ENCODE peak calls at places on chromosome 12, in eight cellular contexts. K, S, E, M, V, B, Y and Q are unnamed samples.

GRCh38 chr12:57215668-57216013 is 953 bp upstream of the NXPH4 start:
- DNase-seq in S (peak; percentile 30), K (no peak), V (peak; percentile 38), M (no peak), B (peak; percentile 33), E (no peak), Y (no peak), Q (peak; percentile 37)

GRCh38 chr12:103819892-103820291 is 21.1 kb downstream of the NT5DC3 start:
- DNase-seq in M (no peak), K (no peak), Y (no peak), V (no peak), B (no peak), S (no peak), E (no peak), Q (no peak)

GRCh38 chr12:91331371-91331770 is 148.8 kb upstream of the DCN start:
- DNase-seq in M (no peak), E (no peak), V (no peak), K (no peak), S (no peak), B (no peak), Y (no peak), Q (no peak)

GRCh38 chr12:49582840-49583239 is 14.9 kb upstream of the MCRS1 start:
- DNase-seq in E (no peak), Y (no peak), S (peak; percentile 14), M (no peak), B (no peak), K (peak; percentile 8), V (peak; percentile 62), Q (peak; percentile 78)

GRCh38 chr12:12442548-12443071 is 85.7 kb downstream of the BORCS5 start:
- DNase-seq in V (peak; percentile 81), M (no peak), Y (no peak), S (peak; percentile 80), K (peak; percentile 78), E (peak; percentile 73), B (no peak), Q (peak; percentile 88)

GRCh38 chr12:94289551-94290312 is 141.4 kb downstream of the PLXNC1 start:
- DNase-seq in B (no peak), S (peak; percentile 75), K (peak; percentile 81), V (peak; percentile 95), Y (no peak), M (no peak), E (peak; percentile 31), Q (peak; percentile 72)

GRCh38 chr12:11798856-11799530 is 149.5 kb downstream of the ETV6 start:
- DNase-seq in E (peak; percentile 85), V (peak; percentile 86), K (peak; percentile 67), S (peak; percentile 88), M (no peak), Y (no peak), B (no peak), Q (peak; percentile 93)

GRCh38 chr12:11696084-11696483 is 46.6 kb downstream of the ETV6 start:
- DNase-seq in K (no peak), S (no peak), B (no peak), V (no peak), Y (no peak), M (no peak), E (no peak), Q (no peak)

GRCh38 chr12:3041558-3042164 is 35.5 kb upstream of the TSPAN9 start:
- DNase-seq in V (peak; percentile 71), M (peak; percentile 79), E (peak; percentile 67), K (peak; percentile 74), S (peak; percentile 67), Y (peak; percentile 53), B (peak; percentile 27), Q (peak; percentile 88)

GRCh38 chr12:125633686-125634085 is 568.5 kb downstream of the AACS start:
- DNase-seq in K (no peak), V (no peak), M (no peak), S (no peak), E (peak; percentile 42), B (no peak), Y (no peak), Q (no peak)

GRCh38 chr12:83676896-83677295 is 990.2 kb downstream of the TMTC2 start:
- DNase-seq in M (no peak), K (no peak), Y (no peak), E (no peak), S (no peak), V (no peak), B (no peak), Q (no peak)

DNA sequence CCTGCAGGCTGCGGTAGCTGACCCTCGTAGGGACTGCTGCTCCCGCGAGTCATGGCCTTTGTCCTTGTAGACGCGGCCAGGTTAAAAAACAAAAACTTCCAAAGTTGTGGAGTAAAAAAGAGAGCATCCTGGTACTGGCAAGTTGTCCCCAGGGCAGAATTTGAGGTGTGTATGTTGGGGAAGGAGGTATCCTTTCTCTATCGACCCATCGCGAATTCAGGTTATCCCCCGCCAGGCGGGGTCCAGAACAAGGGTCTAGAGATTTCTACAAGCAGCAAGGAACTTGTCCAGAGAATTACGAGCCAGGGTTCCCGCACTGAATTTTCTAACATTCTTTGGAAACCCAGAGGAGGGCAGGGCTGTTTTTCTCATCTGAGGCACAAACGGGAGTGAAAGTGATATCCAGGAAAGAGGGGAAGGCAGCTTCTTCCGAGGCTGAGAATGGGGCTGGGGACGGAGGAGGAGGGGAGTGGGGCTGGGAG is 16.3 kb downstream of the TBX3 start:
- DNase-seq in M (no peak), V (no peak), K (no peak), B (no peak), S (no peak), Y (no peak), E (no peak), Q (no peak)
- H3K4me3 ChIP-seq in M (peak overlapping the region; percentile 64), V (peak overlapping the region; percentile 68), K (peak overlapping the region; percentile 64), B (no peak overlapping the region), S (peak overlapping the region; percentile 40), Y (no peak overlapping the region), E (no peak overlapping the region), Q (peak overlapping the region; percentile 60)

DNA sequence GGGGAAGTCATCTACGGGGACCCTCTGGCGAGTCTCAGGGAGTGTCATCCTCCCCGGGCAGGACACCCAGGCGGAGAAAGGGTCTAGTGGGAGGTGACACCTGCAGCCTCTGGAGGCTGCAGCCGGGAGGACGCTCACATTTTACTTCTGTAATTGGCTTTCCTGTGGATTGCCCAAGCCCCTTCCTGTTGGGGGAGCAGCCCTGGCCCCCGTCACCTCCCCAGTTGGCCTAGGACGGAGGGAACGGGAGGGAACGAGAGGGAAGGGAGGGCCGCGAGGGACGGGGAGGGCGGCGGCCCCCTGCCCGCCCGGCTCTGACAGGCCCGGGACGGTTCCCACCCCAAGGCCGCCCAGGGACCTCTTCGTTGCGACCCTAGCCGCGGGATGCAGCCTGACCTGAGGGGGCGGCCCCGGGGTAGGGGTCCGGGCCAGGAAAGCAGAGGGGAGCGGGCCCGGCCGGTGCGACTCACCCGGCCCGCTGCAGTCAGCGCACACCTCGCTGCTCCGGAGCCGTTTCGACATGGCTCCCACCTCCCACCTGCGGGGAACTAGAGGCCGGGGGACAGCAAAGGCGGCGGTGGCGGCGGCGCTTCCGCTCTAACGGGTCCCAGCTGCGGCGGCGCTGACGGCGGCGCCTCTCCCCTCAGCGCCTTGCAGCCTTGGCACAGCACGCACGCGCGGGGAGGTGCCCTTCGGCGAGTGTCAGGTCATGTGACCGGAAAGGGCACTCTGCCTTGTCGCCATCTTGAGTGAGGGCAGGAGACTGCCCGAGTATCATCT is at the start of gene GIT2:
- DNase-seq in Y (peak; percentile 98), B (peak; percentile 94), K (peak; percentile 92), S (peak; percentile 90), E (peak; percentile 83), M (peak; percentile 97), V (peak; percentile 87), Q (peak; percentile 91)
- TF ChIP-seq CTCF in Y (peak; percentile 8), B (no peak), K (no peak), S (peak; percentile 4), E (no peak), M (no peak), V (no peak), Q (peak; percentile 3)

DNA sequence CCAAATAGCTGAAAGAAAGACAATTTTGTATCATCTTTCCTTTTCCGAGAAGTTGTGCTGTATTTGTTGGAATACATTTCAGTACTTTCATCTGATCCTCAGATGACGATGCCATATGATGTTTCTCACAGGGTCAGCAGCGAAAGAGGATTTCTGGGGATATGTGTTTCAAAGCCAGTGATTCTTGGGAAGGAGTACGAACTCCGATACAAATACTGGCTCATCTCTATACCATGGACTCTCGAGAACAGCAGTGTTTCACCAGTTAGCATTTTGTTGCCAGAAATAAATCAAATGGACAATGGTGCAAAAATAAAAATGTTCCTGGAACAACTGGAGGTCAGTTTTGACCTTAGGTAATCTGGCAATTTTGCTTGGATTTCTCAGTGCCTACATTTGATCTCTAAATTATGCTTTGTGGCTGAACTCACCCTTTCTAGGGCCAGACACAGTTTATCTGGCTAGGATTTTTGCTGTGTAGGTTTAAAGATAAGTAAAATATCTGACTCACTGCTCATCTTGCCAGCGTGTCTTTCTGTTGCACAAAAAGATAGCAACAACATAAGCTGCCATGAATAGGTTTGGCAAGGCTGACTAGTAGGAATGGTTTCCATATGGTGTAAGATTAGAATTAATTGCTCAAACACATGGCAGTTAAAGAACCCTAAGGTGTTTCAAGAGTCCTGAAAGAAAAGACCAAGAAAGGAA is 11.0 kb upstream of the MGP start:
- DNase-seq in E (no peak), Y (no peak), M (no peak), V (peak; percentile 98), K (peak; percentile 97), S (peak; percentile 79), B (no peak), Q (peak; percentile 85)
- H3K4me3 ChIP-seq in E (no peak overlapping the region), Y (no peak overlapping the region), M (no peak overlapping the region), V (no peak overlapping the region), K (peak overlapping the region; percentile 19), S (peak overlapping the region; percentile 4), B (no peak overlapping the region), Q (no peak overlapping the region)

DNA sequence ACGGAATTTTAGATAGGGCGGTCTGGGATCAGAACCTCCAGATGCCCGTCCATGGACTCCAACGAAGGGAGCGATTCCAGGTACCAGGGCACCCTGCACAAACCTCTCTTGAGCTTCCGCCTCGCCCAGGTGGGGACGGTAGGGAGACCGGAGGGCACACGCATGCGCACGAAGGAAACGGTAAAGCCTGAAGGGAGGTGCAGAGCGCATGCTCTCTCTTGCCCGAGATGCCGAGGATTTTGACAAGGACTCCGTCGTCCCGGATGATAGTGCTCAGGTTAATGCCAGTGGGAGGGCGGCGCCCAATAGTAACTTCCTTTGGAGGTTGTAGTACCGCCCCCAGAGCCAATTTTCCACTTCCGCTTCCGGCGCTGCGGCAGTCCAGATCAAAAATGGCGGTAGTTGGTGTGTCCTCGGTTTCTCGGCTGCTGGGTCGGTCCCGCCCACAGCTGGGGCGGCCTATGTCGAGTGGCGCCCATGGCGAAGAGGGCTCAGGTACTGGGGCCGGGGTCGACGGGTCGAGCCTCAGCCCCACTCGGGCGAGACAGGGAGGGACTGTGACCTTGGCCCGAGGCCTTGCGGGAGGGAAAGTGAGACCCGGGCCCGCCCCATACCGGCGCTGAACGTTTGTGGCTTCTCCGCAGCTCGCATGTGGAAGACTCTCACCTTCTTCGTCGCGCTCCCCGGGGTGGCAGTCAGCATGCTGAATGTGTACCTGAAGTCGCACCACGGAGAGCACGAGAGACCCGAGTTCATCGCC is at the start of gene COX6A1:
- DNase-seq in B (peak; percentile 95), E (peak; percentile 99), Y (peak; percentile 98), M (peak; percentile 98), V (peak; percentile 97), S (peak; percentile 97), K (peak; percentile 95), Q (peak; percentile 98)
- TF ChIP-seq CTCF in B (no peak), E (no peak), Y (peak; percentile 4), M (peak; percentile 21), V (no peak), S (no peak), K (no peak), Q (no peak)

GRCh38 chr12:95755236-95755865 is 35.2 kb downstream of the NTN4 start:
- DNase-seq in V (no peak), B (no peak), K (peak; percentile 35), Y (no peak), S (no peak), E (no peak), M (no peak), Q (no peak)
- H3K4me3 ChIP-seq in V (no peak overlapping the region), B (no peak overlapping the region), K (no peak overlapping the region), Y (no peak overlapping the region), S (no peak overlapping the region), E (no peak overlapping the region), M (no peak overlapping the region), Q (no peak overlapping the region)